ENCODE peak calls at places on chromosome 6, in six cellular contexts. K is cardiac muscle cell; I is CD8-positive, alpha-beta T cell; C is thoracic aorta; V is A549; P is heart right ventricle. X is an unnamed sample.
A peak's percentile ranks its signal among the peaks of the same experiment; 100 is the strongest.

GRCh38 chr6:131519670-131520436 is 53.2 kb upstream of the ARG1 start:
- DNase-seq in K (peak; percentile 59), I (peak; percentile 48), C (no peak), V (peak; percentile 52), P (no peak), X (peak; percentile 56)

GRCh38 chr6:71444222-71444621 is 155.6 kb downstream of the OGFRL1 start:
- DNase-seq in K (no peak), I (no peak), C (no peak), V (peak; percentile 58), P (no peak), X (no peak)

GRCh38 chr6:78302411-78302810 is 564.9 kb upstream of the IRAK1BP1 start:
- DNase-seq in K (no peak), I (no peak), C (no peak), V (no peak), P (no peak), X (no peak)

GRCh38 chr6:106518748-106519147 is 110.5 kb downstream of the RTN4IP1 start:
- DNase-seq in K (no peak), I (no peak), C (no peak), V (no peak), P (no peak), X (no peak)

GRCh38 chr6:11389977-11390376 is 147.6 kb upstream of the TMEM170B start:
- DNase-seq in K (peak; percentile 58), I (no peak), C (no peak), V (no peak), P (peak; percentile 54), X (peak; percentile 46)

GRCh38 chr6:128036808-128037570 is 136.1 kb upstream of the THEMIS start:
- DNase-seq in K (no peak), I (no peak), C (no peak), V (no peak), P (no peak), X (no peak)

GRCh38 chr6:151240036-151240685 is 394 bp downstream of the AKAP12 start:
- DNase-seq in K (peak; percentile 90), I (no peak), C (peak; percentile 60), V (peak; percentile 73), P (peak; percentile 84), X (peak; percentile 83)

GRCh38 chr6:84161190-84161589 is 66.3 kb downstream of the CEP162 start:
- DNase-seq in K (no peak), I (no peak), C (no peak), V (no peak), P (no peak), X (no peak)

GRCh38 chr6:114315841-114316595 is 26.8 kb downstream of the HS3ST5 start:
- DNase-seq in K (no peak), I (no peak), C (no peak), V (no peak), P (no peak), X (no peak)

GRCh38 chr6:128491041-128491642 is 29.3 kb downstream of the PTPRK start:
- DNase-seq in K (no peak), I (no peak), C (no peak), V (no peak), P (no peak), X (no peak)

GRCh38 chr6:11203306-11204009 is 29.0 kb downstream of the NEDD9 start:
- DNase-seq in K (no peak), I (no peak), C (no peak), V (no peak), P (no peak), X (no peak)

GRCh38 chr6:145669627-145670034 is 65.7 kb downstream of the EPM2A start:
- DNase-seq in K (no peak), I (no peak), C (no peak), V (no peak), P (no peak), X (no peak)

GRCh38 chr6:26312096-26312463 is 52.9 kb upstream of the BTN3A2 start:
- DNase-seq in K (no peak), I (no peak), C (no peak), V (no peak), P (no peak), X (no peak)

GRCh38 chr6:133637874-133638273 is 251.0 kb upstream of the TCF21 start:
- DNase-seq in K (no peak), I (no peak), C (no peak), V (no peak), P (no peak), X (no peak)

GRCh38 chr6:95094751-95095150 is 482.6 kb upstream of the MANEA start:
- DNase-seq in K (no peak), I (no peak), C (no peak), V (peak; percentile 24), P (no peak), X (no peak)

GRCh38 chr6:29553268-29554057 is 6.1 kb downstream of the UBD start:
- DNase-seq in K (peak; percentile 78), I (peak; percentile 20), C (peak; percentile 8), V (peak; percentile 7), P (peak; percentile 14), X (peak; percentile 51)

GRCh38 chr6:35719830-35720733 is 16.8 kb upstream of the ARMC12 start:
- DNase-seq in K (peak; percentile 61), I (no peak), C (no peak), V (no peak), P (peak; percentile 52), X (no peak)

GRCh38 chr6:64694356-64694755 is 1012.7 kb downstream of the EYS start:
- DNase-seq in K (no peak), I (no peak), C (no peak), V (no peak), P (no peak), X (no peak)

GRCh38 chr6:10399451-10399850 is 15.4 kb downstream of the TFAP2A start:
- DNase-seq in K (no peak), I (no peak), C (no peak), V (no peak), P (no peak), X (no peak)

GRCh38 chr6:32148722-32149576 is 2.8 kb downstream of the PRRT1 start:
- DNase-seq in K (no peak), I (peak; percentile 75), C (no peak), V (no peak), P (peak; percentile 53), X (peak; percentile 57)

GRCh38 chr6:14396826-14397517 is 279.4 kb downstream of the CD83 start:
- DNase-seq in K (peak; percentile 47), I (no peak), C (no peak), V (no peak), P (no peak), X (peak; percentile 6)

GRCh38 chr6:15754035-15754705 is 91.3 kb upstream of the DTNBP1 start:
- DNase-seq in K (no peak), I (no peak), C (no peak), V (no peak), P (no peak), X (no peak)

GRCh38 chr6:46170357-46171289 is at the start of gene ENPP5:
- DNase-seq in K (peak; percentile 93), I (peak; percentile 85), C (peak; percentile 4), V (no peak), P (peak; percentile 74), X (peak; percentile 99)

GRCh38 chr6:143539723-143540122 is 28.2 kb upstream of the FUCA2 start:
- DNase-seq in K (no peak), I (no peak), C (no peak), V (no peak), P (no peak), X (no peak)

GRCh38 chr6:96836579-96837137 is 619 bp downstream of the GPR63 start:
- DNase-seq in K (peak; percentile 24), I (peak; percentile 11), C (no peak), V (peak; percentile 1), P (no peak), X (peak; percentile 12)

GRCh38 chr6:33324139-33324538 is 6.6 kb upstream of the ZBTB22 start:
- DNase-seq in K (no peak), I (no peak), C (no peak), V (no peak), P (no peak), X (no peak)
- H3K4me3 ChIP-seq in K (no peak overlapping the region), I (peak overlapping the region; percentile 93), C (peak overlapping the region; percentile 79), V (peak overlapping the region; percentile 51), P (peak overlapping the region; percentile 81), X (no peak overlapping the region)

GRCh38 chr6:44152109-44152461 is 6.5 kb upstream of the CAPN11 start:
- DNase-seq in K (no peak), I (no peak), C (no peak), V (no peak), P (no peak), X (no peak)
- H3K9me3 ChIP-seq in K (no peaks in the 10 kb centered on the region), I (no peaks in the 10 kb centered on the region), C (no peaks in the 10 kb centered on the region), V (no peaks in the 10 kb centered on the region), P (no peaks in the 10 kb centered on the region), X (no peaks in the 10 kb centered on the region)

GRCh38 chr6:134826889-134827737 is 122.8 kb downstream of the ALDH8A1 start:
- DNase-seq in K (no peak), I (no peak), C (peak; percentile 81), V (no peak), P (peak; percentile 51), X (peak; percentile 41)
- TF ChIP-seq CTCF in K (peak; percentile 42), I (no peak), C (peak; percentile 38), V (no peak), P (no peak), X (no peak)

GRCh38 chr6:158818008-158818579 is 1.1 kb downstream of the EZR start:
- DNase-seq in K (peak; percentile 92), I (peak; percentile 76), C (peak; percentile 23), V (peak; percentile 76), P (peak; percentile 65), X (peak; percentile 85)

GRCh38 chr6:158816329-158816728 is 2.8 kb downstream of the EZR start:
- DNase-seq in K (peak; percentile 40), I (no peak), C (no peak), V (peak; percentile 63), P (no peak), X (no peak)

GRCh38 chr6:158817298-158818007 is 1.7 kb downstream of the EZR start:
- DNase-seq in K (peak; percentile 78), I (peak; percentile 33), C (no peak), V (peak; percentile 46), P (peak; percentile 62), X (peak; percentile 91)

GRCh38 chr6:158815379-158815724 is 3.8 kb downstream of the EZR start:
- DNase-seq in K (no peak), I (no peak), C (no peak), V (no peak), P (no peak), X (peak; percentile 34)

GRCh38 chr6:158815915-158816314 is 3.3 kb downstream of the EZR start:
- DNase-seq in K (no peak), I (no peak), C (no peak), V (no peak), P (no peak), X (no peak)
- H3K4me3 ChIP-seq in K (peak overlapping the region; percentile 100), I (peak overlapping the region; percentile 23), C (no peak overlapping the region), V (peak overlapping the region; percentile 90), P (peak overlapping the region; percentile 88), X (peak overlapping the region; percentile 33)

GRCh38 chr6:158344534-158344933 is 32.3 kb downstream of the TULP4 start:
- DNase-seq in K (no peak), I (no peak), C (no peak), V (no peak), P (no peak), X (no peak)

DNA sequence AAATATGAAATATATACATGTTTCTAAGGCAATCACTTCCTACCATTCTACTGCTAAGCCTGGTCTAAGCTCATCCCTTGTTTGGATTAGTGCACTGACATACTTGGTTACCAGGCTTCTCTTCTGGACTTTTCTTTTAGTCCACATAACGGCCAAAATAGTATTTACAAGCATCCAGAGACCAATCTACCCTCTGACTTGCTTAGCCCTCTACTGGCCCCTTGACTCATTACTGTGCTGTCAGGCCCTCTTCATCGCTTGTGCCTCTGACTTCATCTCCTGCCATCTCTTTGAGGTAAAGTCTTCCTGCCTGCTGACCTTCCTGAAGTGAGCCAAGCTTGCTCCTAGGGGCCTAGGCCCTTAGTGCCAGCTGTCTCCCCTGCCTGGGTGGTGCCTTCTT is 35.1 kb downstream of the TULP4 start:
- DNase-seq in K (no peak), I (no peak), C (no peak), V (no peak), P (no peak), X (no peak)
- H3K9me3 ChIP-seq in K (no peaks in the 10 kb centered on the region), I (no peaks in the 10 kb centered on the region), C (no peaks in the 10 kb centered on the region), V (no peaks in the 10 kb centered on the region), P (no peaks in the 10 kb centered on the region), X (no peaks in the 10 kb centered on the region)

X was measured in thyroid gland.